ENCODE peak calls at places on chromosomes 2 and 18, in six cellular contexts. One of them, this sample, is unnamed.
A peak's percentile ranks its signal among the peaks of the same experiment; 100 is the strongest.

GRCh38 chr18:2139676-2140075 is 431.6 kb downstream of the METTL4 start:
- DNase-seq in hypothalamus: no peak
- DNase-seq in right cardiac atrium: no peak
- DNase-seq in activated T-helper 2 cell treated with anti-CD3 and anti-CD28 coated beads, Interferon-gamma antibody, Interleukin-2, Interleukin-4, amounts not matched to agents 10 μg/mL and 5 μg/mL and 100 μg/mL, durations not matched to agents 14 hours and 24 hours and 36 hours: no peak
- DNase-seq in fibroblast of mammary gland: peak; percentile 48
- DNase-seq in NCI-H774: no peak
- DNase-seq in this sample: no peak

GRCh38 chr2:57217013-57217412 is 829.6 kb upstream of the VRK2 start:
- DNase-seq in hypothalamus: no peak
- DNase-seq in right cardiac atrium: no peak
- DNase-seq in activated T-helper 2 cell treated with anti-CD3 and anti-CD28 coated beads, Interferon-gamma antibody, Interleukin-2, Interleukin-4, amounts not matched to agents 10 μg/mL and 5 μg/mL and 100 μg/mL, durations not matched to agents 14 hours and 24 hours and 36 hours: no peak
- DNase-seq in fibroblast of mammary gland: no peak
- DNase-seq in NCI-H774: no peak
- DNase-seq in this sample: no peak

GRCh38 chr2:215619989-215620388 is 184.1 kb upstream of the FN1 start:
- DNase-seq in hypothalamus: no peak
- DNase-seq in right cardiac atrium: peak; percentile 55
- DNase-seq in activated T-helper 2 cell treated with anti-CD3 and anti-CD28 coated beads, Interferon-gamma antibody, Interleukin-2, Interleukin-4, amounts not matched to agents 10 μg/mL and 5 μg/mL and 100 μg/mL, durations not matched to agents 14 hours and 24 hours and 36 hours: no peak
- DNase-seq in fibroblast of mammary gland: no peak
- DNase-seq in NCI-H774: peak; percentile 54
- DNase-seq in this sample: no peak

GRCh38 chr18:72075040-72075439 is 469.1 kb downstream of the CBLN2 start:
- DNase-seq in hypothalamus: no peak
- DNase-seq in right cardiac atrium: no peak
- DNase-seq in activated T-helper 2 cell treated with anti-CD3 and anti-CD28 coated beads, Interferon-gamma antibody, Interleukin-2, Interleukin-4, amounts not matched to agents 10 μg/mL and 5 μg/mL and 100 μg/mL, durations not matched to agents 14 hours and 24 hours and 36 hours: no peak
- DNase-seq in fibroblast of mammary gland: no peak
- DNase-seq in NCI-H774: no peak
- DNase-seq in this sample: no peak

GRCh38 chr2:147177449-147177848 is 667.4 kb upstream of the ACVR2A start:
- DNase-seq in hypothalamus: no peak
- DNase-seq in right cardiac atrium: no peak
- DNase-seq in activated T-helper 2 cell treated with anti-CD3 and anti-CD28 coated beads, Interferon-gamma antibody, Interleukin-2, Interleukin-4, amounts not matched to agents 10 μg/mL and 5 μg/mL and 100 μg/mL, durations not matched to agents 14 hours and 24 hours and 36 hours: no peak
- DNase-seq in fibroblast of mammary gland: peak; percentile 26
- DNase-seq in NCI-H774: peak; percentile 53
- DNase-seq in this sample: no peak

GRCh38 chr2:6008186-6008585 is 316.0 kb downstream of the SOX11 start:
- DNase-seq in hypothalamus: no peak
- DNase-seq in right cardiac atrium: no peak
- DNase-seq in activated T-helper 2 cell treated with anti-CD3 and anti-CD28 coated beads, Interferon-gamma antibody, Interleukin-2, Interleukin-4, amounts not matched to agents 10 μg/mL and 5 μg/mL and 100 μg/mL, durations not matched to agents 14 hours and 24 hours and 36 hours: no peak
- DNase-seq in fibroblast of mammary gland: no peak
- DNase-seq in NCI-H774: no peak
- DNase-seq in this sample: no peak

GRCh38 chr2:219433666-219434467 is 776 bp upstream of the SPEG start:
- DNase-seq in hypothalamus: no peak
- DNase-seq in right cardiac atrium: no peak
- DNase-seq in activated T-helper 2 cell treated with anti-CD3 and anti-CD28 coated beads, Interferon-gamma antibody, Interleukin-2, Interleukin-4, amounts not matched to agents 10 μg/mL and 5 μg/mL and 100 μg/mL, durations not matched to agents 14 hours and 24 hours and 36 hours: no peak
- DNase-seq in fibroblast of mammary gland: peak; percentile 71
- DNase-seq in NCI-H774: no peak
- DNase-seq in this sample: no peak

GRCh38 chr2:204108301-204108700 is 171.7 kb downstream of the ICOS start:
- DNase-seq in hypothalamus: no peak
- DNase-seq in right cardiac atrium: no peak
- DNase-seq in activated T-helper 2 cell treated with anti-CD3 and anti-CD28 coated beads, Interferon-gamma antibody, Interleukin-2, Interleukin-4, amounts not matched to agents 10 μg/mL and 5 μg/mL and 100 μg/mL, durations not matched to agents 14 hours and 24 hours and 36 hours: peak; percentile 20
- DNase-seq in fibroblast of mammary gland: peak; percentile 28
- DNase-seq in NCI-H774: peak; percentile 16
- DNase-seq in this sample: no peak

GRCh38 chr2:240935101-240935876 is 29.2 kb downstream of the CROCC2 start:
- DNase-seq in hypothalamus: no peak
- DNase-seq in right cardiac atrium: peak; percentile 46
- DNase-seq in activated T-helper 2 cell treated with anti-CD3 and anti-CD28 coated beads, Interferon-gamma antibody, Interleukin-2, Interleukin-4, amounts not matched to agents 10 μg/mL and 5 μg/mL and 100 μg/mL, durations not matched to agents 14 hours and 24 hours and 36 hours: no peak
- DNase-seq in fibroblast of mammary gland: no peak
- DNase-seq in NCI-H774: no peak
- DNase-seq in this sample: peak; percentile 9

GRCh38 chr2:151277011-151277410 is 12.5 kb downstream of the NMI start:
- DNase-seq in hypothalamus: no peak
- DNase-seq in right cardiac atrium: no peak
- DNase-seq in activated T-helper 2 cell treated with anti-CD3 and anti-CD28 coated beads, Interferon-gamma antibody, Interleukin-2, Interleukin-4, amounts not matched to agents 10 μg/mL and 5 μg/mL and 100 μg/mL, durations not matched to agents 14 hours and 24 hours and 36 hours: no peak
- DNase-seq in fibroblast of mammary gland: peak; percentile 47
- DNase-seq in NCI-H774: no peak
- DNase-seq in this sample: no peak

GRCh38 chr2:127226520-127227263 is 6.6 kb upstream of the CYP27C1 start:
- DNase-seq in hypothalamus: no peak
- DNase-seq in right cardiac atrium: no peak
- DNase-seq in activated T-helper 2 cell treated with anti-CD3 and anti-CD28 coated beads, Interferon-gamma antibody, Interleukin-2, Interleukin-4, amounts not matched to agents 10 μg/mL and 5 μg/mL and 100 μg/mL, durations not matched to agents 14 hours and 24 hours and 36 hours: no peak
- DNase-seq in fibroblast of mammary gland: peak; percentile 86
- DNase-seq in NCI-H774: peak; percentile 29
- DNase-seq in this sample: no peak

GRCh38 chr2:179096090-179096489 is 46.2 kb upstream of the CCDC141 start:
- DNase-seq in hypothalamus: no peak
- DNase-seq in right cardiac atrium: no peak
- DNase-seq in activated T-helper 2 cell treated with anti-CD3 and anti-CD28 coated beads, Interferon-gamma antibody, Interleukin-2, Interleukin-4, amounts not matched to agents 10 μg/mL and 5 μg/mL and 100 μg/mL, durations not matched to agents 14 hours and 24 hours and 36 hours: no peak
- DNase-seq in fibroblast of mammary gland: no peak
- DNase-seq in NCI-H774: no peak
- DNase-seq in this sample: no peak

GRCh38 chr2:183998041-183998796 is 600.1 kb upstream of the ZNF804A start:
- DNase-seq in hypothalamus: no peak
- DNase-seq in right cardiac atrium: no peak
- DNase-seq in activated T-helper 2 cell treated with anti-CD3 and anti-CD28 coated beads, Interferon-gamma antibody, Interleukin-2, Interleukin-4, amounts not matched to agents 10 μg/mL and 5 μg/mL and 100 μg/mL, durations not matched to agents 14 hours and 24 hours and 36 hours: no peak
- DNase-seq in fibroblast of mammary gland: no peak
- DNase-seq in NCI-H774: no peak
- DNase-seq in this sample: no peak

GRCh38 chr18:79484661-79485621 is 89.2 kb downstream of the NFATC1 start:
- DNase-seq in hypothalamus: no peak
- DNase-seq in right cardiac atrium: peak; percentile 80
- DNase-seq in activated T-helper 2 cell treated with anti-CD3 and anti-CD28 coated beads, Interferon-gamma antibody, Interleukin-2, Interleukin-4, amounts not matched to agents 10 μg/mL and 5 μg/mL and 100 μg/mL, durations not matched to agents 14 hours and 24 hours and 36 hours: no peak
- DNase-seq in fibroblast of mammary gland: peak; percentile 93
- DNase-seq in NCI-H774: no peak
- DNase-seq in this sample: no peak

GRCh38 chr2:206696910-206697309 is 21.3 kb downstream of the DYTN start:
- DNase-seq in hypothalamus: no peak
- DNase-seq in right cardiac atrium: no peak
- DNase-seq in activated T-helper 2 cell treated with anti-CD3 and anti-CD28 coated beads, Interferon-gamma antibody, Interleukin-2, Interleukin-4, amounts not matched to agents 10 μg/mL and 5 μg/mL and 100 μg/mL, durations not matched to agents 14 hours and 24 hours and 36 hours: no peak
- DNase-seq in fibroblast of mammary gland: no peak
- DNase-seq in NCI-H774: no peak
- DNase-seq in this sample: no peak

GRCh38 chr2:205034034-205034433 is 488.8 kb downstream of the PARD3B start:
- DNase-seq in hypothalamus: no peak
- DNase-seq in right cardiac atrium: no peak
- DNase-seq in activated T-helper 2 cell treated with anti-CD3 and anti-CD28 coated beads, Interferon-gamma antibody, Interleukin-2, Interleukin-4, amounts not matched to agents 10 μg/mL and 5 μg/mL and 100 μg/mL, durations not matched to agents 14 hours and 24 hours and 36 hours: no peak
- DNase-seq in fibroblast of mammary gland: no peak
- DNase-seq in NCI-H774: peak; percentile 30
- DNase-seq in this sample: no peak

GRCh38 chr2:848099-848498 is 102.5 kb upstream of the SNTG2 start:
- DNase-seq in hypothalamus: no peak
- DNase-seq in right cardiac atrium: no peak
- DNase-seq in activated T-helper 2 cell treated with anti-CD3 and anti-CD28 coated beads, Interferon-gamma antibody, Interleukin-2, Interleukin-4, amounts not matched to agents 10 μg/mL and 5 μg/mL and 100 μg/mL, durations not matched to agents 14 hours and 24 hours and 36 hours: no peak
- DNase-seq in fibroblast of mammary gland: no peak
- DNase-seq in NCI-H774: no peak
- DNase-seq in this sample: no peak

GRCh38 chr18:67509711-67510110 is 6.8 kb downstream of the DSEL start:
- DNase-seq in hypothalamus: no peak
- DNase-seq in right cardiac atrium: no peak
- DNase-seq in activated T-helper 2 cell treated with anti-CD3 and anti-CD28 coated beads, Interferon-gamma antibody, Interleukin-2, Interleukin-4, amounts not matched to agents 10 μg/mL and 5 μg/mL and 100 μg/mL, durations not matched to agents 14 hours and 24 hours and 36 hours: no peak
- DNase-seq in fibroblast of mammary gland: peak; percentile 92
- DNase-seq in NCI-H774: no peak
- DNase-seq in this sample: no peak

GRCh38 chr2:216915548-216916128 is 55.8 kb upstream of the TNP1 start:
- DNase-seq in hypothalamus: no peak
- DNase-seq in right cardiac atrium: peak; percentile 51
- DNase-seq in activated T-helper 2 cell treated with anti-CD3 and anti-CD28 coated beads, Interferon-gamma antibody, Interleukin-2, Interleukin-4, amounts not matched to agents 10 μg/mL and 5 μg/mL and 100 μg/mL, durations not matched to agents 14 hours and 24 hours and 36 hours: no peak
- DNase-seq in fibroblast of mammary gland: no peak
- DNase-seq in NCI-H774: no peak
- DNase-seq in this sample: no peak

GRCh38 chr2:176984987-176985386 is 227.6 kb upstream of the HNRNPA3 start:
- DNase-seq in hypothalamus: no peak
- DNase-seq in right cardiac atrium: no peak
- DNase-seq in activated T-helper 2 cell treated with anti-CD3 and anti-CD28 coated beads, Interferon-gamma antibody, Interleukin-2, Interleukin-4, amounts not matched to agents 10 μg/mL and 5 μg/mL and 100 μg/mL, durations not matched to agents 14 hours and 24 hours and 36 hours: no peak
- DNase-seq in fibroblast of mammary gland: no peak
- DNase-seq in NCI-H774: no peak
- DNase-seq in this sample: no peak

GRCh38 chr2:109638807-109639206 is 24.6 kb downstream of the SOWAHC start:
- DNase-seq in hypothalamus: no peak
- DNase-seq in right cardiac atrium: no peak
- DNase-seq in activated T-helper 2 cell treated with anti-CD3 and anti-CD28 coated beads, Interferon-gamma antibody, Interleukin-2, Interleukin-4, amounts not matched to agents 10 μg/mL and 5 μg/mL and 100 μg/mL, durations not matched to agents 14 hours and 24 hours and 36 hours: no peak
- DNase-seq in fibroblast of mammary gland: peak; percentile 66
- DNase-seq in NCI-H774: peak; percentile 10
- DNase-seq in this sample: no peak

GRCh38 chr2:204434660-204435462 is 110.4 kb upstream of the PARD3B start:
- DNase-seq in hypothalamus: no peak
- DNase-seq in right cardiac atrium: no peak
- DNase-seq in activated T-helper 2 cell treated with anti-CD3 and anti-CD28 coated beads, Interferon-gamma antibody, Interleukin-2, Interleukin-4, amounts not matched to agents 10 μg/mL and 5 μg/mL and 100 μg/mL, durations not matched to agents 14 hours and 24 hours and 36 hours: no peak
- DNase-seq in fibroblast of mammary gland: peak; percentile 41
- DNase-seq in NCI-H774: no peak
- DNase-seq in this sample: no peak

GRCh38 chr2:138267902-138268254 is 233.7 kb upstream of the SPOPL start:
- DNase-seq in hypothalamus: no peak
- DNase-seq in right cardiac atrium: no peak
- DNase-seq in activated T-helper 2 cell treated with anti-CD3 and anti-CD28 coated beads, Interferon-gamma antibody, Interleukin-2, Interleukin-4, amounts not matched to agents 10 μg/mL and 5 μg/mL and 100 μg/mL, durations not matched to agents 14 hours and 24 hours and 36 hours: no peak
- DNase-seq in fibroblast of mammary gland: no peak
- DNase-seq in NCI-H774: no peak
- DNase-seq in this sample: no peak

GRCh38 chr2:68466361-68466777 is 725 bp downstream of the FBXO48 start:
- DNase-seq in hypothalamus: no peak
- DNase-seq in right cardiac atrium: no peak
- DNase-seq in activated T-helper 2 cell treated with anti-CD3 and anti-CD28 coated beads, Interferon-gamma antibody, Interleukin-2, Interleukin-4, amounts not matched to agents 10 μg/mL and 5 μg/mL and 100 μg/mL, durations not matched to agents 14 hours and 24 hours and 36 hours: peak; percentile 58
- DNase-seq in fibroblast of mammary gland: peak; percentile 79
- DNase-seq in NCI-H774: no peak
- DNase-seq in this sample: no peak

GRCh38 chr2:110644357-110644756 is 33.5 kb downstream of the BUB1 start:
- DNase-seq in hypothalamus: no peak
- DNase-seq in right cardiac atrium: no peak
- DNase-seq in activated T-helper 2 cell treated with anti-CD3 and anti-CD28 coated beads, Interferon-gamma antibody, Interleukin-2, Interleukin-4, amounts not matched to agents 10 μg/mL and 5 μg/mL and 100 μg/mL, durations not matched to agents 14 hours and 24 hours and 36 hours: no peak
- DNase-seq in fibroblast of mammary gland: no peak
- DNase-seq in NCI-H774: no peak
- DNase-seq in this sample: no peak

GRCh38 chr2:241234066-241234790 is 45.8 kb downstream of the ANO7 start:
- DNase-seq in hypothalamus: no peak
- DNase-seq in right cardiac atrium: no peak
- DNase-seq in activated T-helper 2 cell treated with anti-CD3 and anti-CD28 coated beads, Interferon-gamma antibody, Interleukin-2, Interleukin-4, amounts not matched to agents 10 μg/mL and 5 μg/mL and 100 μg/mL, durations not matched to agents 14 hours and 24 hours and 36 hours: no peak
- DNase-seq in fibroblast of mammary gland: no peak
- DNase-seq in NCI-H774: no peak
- DNase-seq in this sample: no peak

GRCh38 chr2:10977636-10978035 is 65.9 kb downstream of the KCNF1 start:
- DNase-seq in hypothalamus: no peak
- DNase-seq in right cardiac atrium: peak; percentile 62
- DNase-seq in activated T-helper 2 cell treated with anti-CD3 and anti-CD28 coated beads, Interferon-gamma antibody, Interleukin-2, Interleukin-4, amounts not matched to agents 10 μg/mL and 5 μg/mL and 100 μg/mL, durations not matched to agents 14 hours and 24 hours and 36 hours: no peak
- DNase-seq in fibroblast of mammary gland: no peak
- DNase-seq in NCI-H774: no peak
- DNase-seq in this sample: no peak

GRCh38 chr2:46518848-46519247 is 39.5 kb downstream of the TMEM247 start:
- DNase-seq in hypothalamus: no peak
- DNase-seq in right cardiac atrium: peak; percentile 70
- DNase-seq in activated T-helper 2 cell treated with anti-CD3 and anti-CD28 coated beads, Interferon-gamma antibody, Interleukin-2, Interleukin-4, amounts not matched to agents 10 μg/mL and 5 μg/mL and 100 μg/mL, durations not matched to agents 14 hours and 24 hours and 36 hours: no peak
- DNase-seq in fibroblast of mammary gland: no peak
- DNase-seq in NCI-H774: no peak
- DNase-seq in this sample: no peak

GRCh38 chr18:59057969-59058368 is 81.7 kb upstream of the SEC11C start:
- DNase-seq in hypothalamus: no peak
- DNase-seq in right cardiac atrium: no peak
- DNase-seq in activated T-helper 2 cell treated with anti-CD3 and anti-CD28 coated beads, Interferon-gamma antibody, Interleukin-2, Interleukin-4, amounts not matched to agents 10 μg/mL and 5 μg/mL and 100 μg/mL, durations not matched to agents 14 hours and 24 hours and 36 hours: no peak
- DNase-seq in fibroblast of mammary gland: peak; percentile 87
- DNase-seq in NCI-H774: no peak
- DNase-seq in this sample: peak; percentile 71

GRCh38 chr2:217996345-217996744 is 6.5 kb downstream of the TNS1 start:
- DNase-seq in hypothalamus: no peak
- DNase-seq in right cardiac atrium: peak; percentile 70
- DNase-seq in activated T-helper 2 cell treated with anti-CD3 and anti-CD28 coated beads, Interferon-gamma antibody, Interleukin-2, Interleukin-4, amounts not matched to agents 10 μg/mL and 5 μg/mL and 100 μg/mL, durations not matched to agents 14 hours and 24 hours and 36 hours: no peak
- DNase-seq in fibroblast of mammary gland: peak; percentile 97
- DNase-seq in NCI-H774: no peak
- DNase-seq in this sample: no peak

GRCh38 chr2:47344890-47345583 is 57.9 kb upstream of the MSH2 start:
- DNase-seq in hypothalamus: peak; percentile 75
- DNase-seq in right cardiac atrium: peak; percentile 78
- DNase-seq in activated T-helper 2 cell treated with anti-CD3 and anti-CD28 coated beads, Interferon-gamma antibody, Interleukin-2, Interleukin-4, amounts not matched to agents 10 μg/mL and 5 μg/mL and 100 μg/mL, durations not matched to agents 14 hours and 24 hours and 36 hours: no peak
- DNase-seq in fibroblast of mammary gland: peak; percentile 12
- DNase-seq in NCI-H774: peak; percentile 93
- DNase-seq in this sample: peak; percentile 92

GRCh38 chr2:181738074-181738473 is 57.8 kb upstream of the NEUROD1 start:
- DNase-seq in hypothalamus: no peak
- DNase-seq in right cardiac atrium: no peak
- DNase-seq in activated T-helper 2 cell treated with anti-CD3 and anti-CD28 coated beads, Interferon-gamma antibody, Interleukin-2, Interleukin-4, amounts not matched to agents 10 μg/mL and 5 μg/mL and 100 μg/mL, durations not matched to agents 14 hours and 24 hours and 36 hours: no peak
- DNase-seq in fibroblast of mammary gland: peak; percentile 33
- DNase-seq in NCI-H774: no peak
- DNase-seq in this sample: no peak

GRCh38 chr2:64491426-64491825 is 32.7 kb upstream of the AFTPH start:
- DNase-seq in hypothalamus: no peak
- DNase-seq in right cardiac atrium: no peak
- DNase-seq in activated T-helper 2 cell treated with anti-CD3 and anti-CD28 coated beads, Interferon-gamma antibody, Interleukin-2, Interleukin-4, amounts not matched to agents 10 μg/mL and 5 μg/mL and 100 μg/mL, durations not matched to agents 14 hours and 24 hours and 36 hours: no peak
- DNase-seq in fibroblast of mammary gland: peak; percentile 48
- DNase-seq in NCI-H774: no peak
- DNase-seq in this sample: no peak

GRCh38 chr2:37350034-37350433 is 5.6 kb downstream of the QPCT start:
- DNase-seq in hypothalamus: no peak
- DNase-seq in right cardiac atrium: no peak
- DNase-seq in activated T-helper 2 cell treated with anti-CD3 and anti-CD28 coated beads, Interferon-gamma antibody, Interleukin-2, Interleukin-4, amounts not matched to agents 10 μg/mL and 5 μg/mL and 100 μg/mL, durations not matched to agents 14 hours and 24 hours and 36 hours: no peak
- DNase-seq in fibroblast of mammary gland: peak; percentile 55
- DNase-seq in NCI-H774: peak; percentile 67
- DNase-seq in this sample: no peak

GRCh38 chr2:2577366-2577765 is 246.3 kb upstream of the MYT1L start:
- DNase-seq in hypothalamus: peak; percentile 55
- DNase-seq in right cardiac atrium: no peak
- DNase-seq in activated T-helper 2 cell treated with anti-CD3 and anti-CD28 coated beads, Interferon-gamma antibody, Interleukin-2, Interleukin-4, amounts not matched to agents 10 μg/mL and 5 μg/mL and 100 μg/mL, durations not matched to agents 14 hours and 24 hours and 36 hours: no peak
- DNase-seq in fibroblast of mammary gland: no peak
- DNase-seq in NCI-H774: peak; percentile 80
- DNase-seq in this sample: peak; percentile 30

GRCh38 chr2:33806041-33806440 is 206.9 kb upstream of the FAM98A start:
- DNase-seq in hypothalamus: no peak
- DNase-seq in right cardiac atrium: no peak
- DNase-seq in activated T-helper 2 cell treated with anti-CD3 and anti-CD28 coated beads, Interferon-gamma antibody, Interleukin-2, Interleukin-4, amounts not matched to agents 10 μg/mL and 5 μg/mL and 100 μg/mL, durations not matched to agents 14 hours and 24 hours and 36 hours: no peak
- DNase-seq in fibroblast of mammary gland: no peak
- DNase-seq in NCI-H774: no peak
- DNase-seq in this sample: no peak

GRCh38 chr18:63186934-63187574 is 132.5 kb downstream of the BCL2 start:
- DNase-seq in hypothalamus: no peak
- DNase-seq in right cardiac atrium: no peak
- DNase-seq in activated T-helper 2 cell treated with anti-CD3 and anti-CD28 coated beads, Interferon-gamma antibody, Interleukin-2, Interleukin-4, amounts not matched to agents 10 μg/mL and 5 μg/mL and 100 μg/mL, durations not matched to agents 14 hours and 24 hours and 36 hours: no peak
- DNase-seq in fibroblast of mammary gland: no peak
- DNase-seq in NCI-H774: no peak
- DNase-seq in this sample: no peak

GRCh38 chr2:205776139-205776538 is 93.8 kb downstream of the NRP2 start:
- DNase-seq in hypothalamus: no peak
- DNase-seq in right cardiac atrium: peak; percentile 79
- DNase-seq in activated T-helper 2 cell treated with anti-CD3 and anti-CD28 coated beads, Interferon-gamma antibody, Interleukin-2, Interleukin-4, amounts not matched to agents 10 μg/mL and 5 μg/mL and 100 μg/mL, durations not matched to agents 14 hours and 24 hours and 36 hours: peak; percentile 24
- DNase-seq in fibroblast of mammary gland: peak; percentile 48
- DNase-seq in NCI-H774: no peak
- DNase-seq in this sample: peak; percentile 46

GRCh38 chr2:233385489-233386044 is 31.3 kb downstream of the DGKD start:
- DNase-seq in hypothalamus: no peak
- DNase-seq in right cardiac atrium: no peak
- DNase-seq in activated T-helper 2 cell treated with anti-CD3 and anti-CD28 coated beads, Interferon-gamma antibody, Interleukin-2, Interleukin-4, amounts not matched to agents 10 μg/mL and 5 μg/mL and 100 μg/mL, durations not matched to agents 14 hours and 24 hours and 36 hours: no peak
- DNase-seq in fibroblast of mammary gland: no peak
- DNase-seq in NCI-H774: no peak
- DNase-seq in this sample: no peak